ENCODE peak calls at places on chromosome 2, in four cellular contexts. One of them, this sample, is unnamed.

GRCh38 chr2:74739129-74739528 is 85.1 kb downstream of the SEMA4F start:
- DNase-seq in LHCN-M2: no peak
- DNase-seq in lung microvascular endothelial cell: no peak
- DNase-seq in stomach: no peak
- DNase-seq in this sample: no peak

GRCh38 chr2:32061973-32062861 is 1.1 kb upstream of the SPAST start:
- DNase-seq in LHCN-M2: peak; percentile 49
- DNase-seq in lung microvascular endothelial cell: peak; percentile 52
- DNase-seq in stomach: peak; percentile 62
- DNase-seq in this sample: no peak

GRCh38 chr2:31213883-31214637 is 3.3 kb downstream of the CAPN14 start:
- DNase-seq in LHCN-M2: no peak
- DNase-seq in lung microvascular endothelial cell: no peak
- DNase-seq in stomach: no peak
- DNase-seq in this sample: no peak

GRCh38 chr2:107325983-107326786 is 440.2 kb upstream of the ST6GAL2 start:
- DNase-seq in LHCN-M2: peak; percentile 96
- DNase-seq in lung microvascular endothelial cell: no peak
- DNase-seq in stomach: no peak
- DNase-seq in this sample: no peak

GRCh38 chr2:96345403-96345802 is 9.8 kb downstream of the NCAPH start:
- DNase-seq in LHCN-M2: no peak
- DNase-seq in lung microvascular endothelial cell: no peak
- DNase-seq in stomach: no peak
- DNase-seq in this sample: no peak

GRCh38 chr2:40204268-40204667 is 247.6 kb downstream of the SLC8A1 start:
- DNase-seq in LHCN-M2: peak; percentile 73
- DNase-seq in lung microvascular endothelial cell: no peak
- DNase-seq in stomach: no peak
- DNase-seq in this sample: no peak

GRCh38 chr2:239816571-239816970 is 208.6 kb downstream of the NDUFA10 start:
- DNase-seq in LHCN-M2: no peak
- DNase-seq in lung microvascular endothelial cell: no peak
- DNase-seq in stomach: no peak
- DNase-seq in this sample: no peak

GRCh38 chr2:15081356-15081755 is 448.8 kb downstream of the LRATD1 start:
- DNase-seq in LHCN-M2: no peak
- DNase-seq in lung microvascular endothelial cell: no peak
- DNase-seq in stomach: no peak
- DNase-seq in this sample: no peak

GRCh38 chr2:109637749-109638570 is 23.8 kb downstream of the SOWAHC start:
- DNase-seq in LHCN-M2: no peak
- DNase-seq in lung microvascular endothelial cell: peak; percentile 43
- DNase-seq in stomach: no peak
- DNase-seq in this sample: no peak

GRCh38 chr2:177868792-177869191 is 203.8 kb downstream of the PDE11A start:
- DNase-seq in LHCN-M2: no peak
- DNase-seq in lung microvascular endothelial cell: no peak
- DNase-seq in stomach: no peak
- DNase-seq in this sample: no peak

GRCh38 chr2:99571609-99572344 is 82.0 kb upstream of the REV1 start:
- DNase-seq in LHCN-M2: no peak
- DNase-seq in lung microvascular endothelial cell: no peak
- DNase-seq in stomach: no peak
- DNase-seq in this sample: no peak

This sample was measured in GM18507.